ENCODE peak calls at places on chromosomes 6 and 20, in six cellular contexts. H is gastrocnemius medialis; K is CD8-positive, alpha-beta T cell; D is lower lobe of right lung; S is ovary; U is pancreas. F is an unnamed sample.

GRCh38 chr6:90088009-90088408 is 193.7 kb downstream of the GJA10 start:
- DNase-seq in H (no peak), K (no peak), D (no peak), S (no peak), U (no peak), F (no peak)

GRCh38 chr20:25220021-25220730 is 24.7 kb downstream of the ENTPD6 start:
- DNase-seq in H (no peak), K (no peak), D (no peak), S (no peak), U (no peak), F (no peak)

GRCh38 chr6:55758156-55758942 is 117.0 kb downstream of the BMP5 start:
- DNase-seq in H (peak; percentile 19), K (no peak), D (no peak), S (no peak), U (no peak), F (no peak)

GRCh38 chr20:14193443-14193842 is 144.0 kb downstream of the FLRT3 start:
- DNase-seq in H (no peak), K (no peak), D (no peak), S (no peak), U (no peak), F (no peak)

GRCh38 chr6:129645371-129646139 is 64.4 kb downstream of the ARHGAP18 start:
- DNase-seq in H (no peak), K (no peak), D (no peak), S (no peak), U (no peak), F (no peak)

GRCh38 chr6:18081025-18081668 is 41.3 kb downstream of the NHLRC1 start:
- DNase-seq in H (no peak), K (no peak), D (no peak), S (no peak), U (no peak), F (no peak)

GRCh38 chr6:148440877-148441453 is 98.3 kb downstream of the SASH1 start:
- DNase-seq in H (peak; percentile 46), K (no peak), D (peak; percentile 76), S (peak; percentile 80), U (no peak), F (no peak)

GRCh38 chr20:43999848-44000247 is 85.2 kb downstream of the TOX2 start:
- DNase-seq in H (no peak), K (no peak), D (no peak), S (no peak), U (no peak), F (no peak)

GRCh38 chr6:91633374-91634184 is 1046.7 kb upstream of the MAP3K7 start:
- DNase-seq in H (no peak), K (no peak), D (no peak), S (no peak), U (no peak), F (no peak)

GRCh38 chr6:140601409-140601808 is 1227.0 kb upstream of the CITED2 start:
- DNase-seq in H (no peak), K (no peak), D (no peak), S (no peak), U (no peak), F (no peak)

GRCh38 chr6:95693108-95693507 is 115.8 kb downstream of the MANEA start:
- DNase-seq in H (no peak), K (no peak), D (no peak), S (no peak), U (no peak), F (no peak)

GRCh38 chr20:60806824-60807223 is 445.2 kb upstream of the CDH4 start:
- DNase-seq in H (no peak), K (no peak), D (no peak), S (no peak), U (no peak), F (no peak)

GRCh38 chr6:134114918-134115714 is 62.7 kb upstream of the SLC2A12 start:
- DNase-seq in H (no peak), K (no peak), D (no peak), S (no peak), U (peak; percentile 52), F (no peak)

GRCh38 chr6:53999088-53999755 is 112.0 kb upstream of the MLIP start:
- DNase-seq in H (no peak), K (no peak), D (no peak), S (no peak), U (no peak), F (no peak)

GRCh38 chr6:117906905-117907599 is at the start of gene SLC35F1:
- DNase-seq in H (no peak), K (no peak), D (peak; percentile 50), S (peak; percentile 40), U (peak; percentile 74), F (no peak)

GRCh38 chr20:4549711-4550259 is 171.9 kb upstream of the PRND start:
- DNase-seq in H (no peak), K (no peak), D (no peak), S (no peak), U (no peak), F (no peak)

GRCh38 chr6:55299285-55299684 is 28.0 kb upstream of the GFRAL start:
- DNase-seq in H (no peak), K (no peak), D (no peak), S (no peak), U (no peak), F (no peak)

GRCh38 chr6:75834447-75834846 is 85.4 kb downstream of the MYO6 start:
- DNase-seq in H (no peak), K (no peak), D (no peak), S (no peak), U (no peak), F (no peak)

GRCh38 chr20:16064991-16065707 is 508.1 kb downstream of the KIF16B start:
- DNase-seq in H (no peak), K (no peak), D (no peak), S (no peak), U (no peak), F (no peak)

GRCh38 chr6:130033999-130034814 is 15.8 kb downstream of the L3MBTL3 start:
- DNase-seq in H (no peak), K (no peak), D (no peak), S (peak; percentile 41), U (no peak), F (no peak)

GRCh38 chr6:11634948-11635347 is 97.4 kb downstream of the TMEM170B start:
- DNase-seq in H (no peak), K (no peak), D (no peak), S (no peak), U (no peak), F (no peak)

GRCh38 chr20:56454754-56455153 is 13.7 kb upstream of the RTF2 start:
- DNase-seq in H (no peak), K (no peak), D (no peak), S (no peak), U (no peak), F (no peak)

GRCh38 chr6:8738951-8739350 is 303.6 kb upstream of the SLC35B3 start:
- DNase-seq in H (no peak), K (no peak), D (no peak), S (no peak), U (no peak), F (no peak)

GRCh38 chr6:161271343-161272019 is 2.4 kb downstream of the AGPAT4 start:
- DNase-seq in H (no peak), K (no peak), D (no peak), S (no peak), U (no peak), F (no peak)
- H3K27ac ChIP-seq in H (no peak overlapping the region), K (no peak overlapping the region), D (no peak overlapping the region), S (no peak overlapping the region), U (no peak overlapping the region), F (no peak overlapping the region)

GRCh38 chr20:48717095-48717958 is 110.5 kb downstream of the PREX1 start:
- DNase-seq in H (no peak), K (no peak), D (no peak), S (no peak), U (no peak), F (no peak)
- H3K27ac ChIP-seq in H (no peak overlapping the region), K (peak overlapping the region; percentile 50), D (no peak overlapping the region), S (no peak overlapping the region), U (no peak overlapping the region), F (peak overlapping the region; percentile 22)

GRCh38 chr20:48906221-48906877 is 15.2 kb upstream of the ARFGEF2 start:
- DNase-seq in H (no peak), K (no peak), D (no peak), S (no peak), U (no peak), F (no peak)

GRCh38 chr20:48908661-48909316 is 12.7 kb upstream of the ARFGEF2 start:
- DNase-seq in H (no peak), K (no peak), D (no peak), S (no peak), U (no peak), F (no peak)

GRCh38 chr20:48910360-48910781 is 11.1 kb upstream of the ARFGEF2 start:
- DNase-seq in H (no peak), K (peak; percentile 17), D (no peak), S (no peak), U (no peak), F (no peak)

GRCh38 chr20:48912065-48912464 is 9.4 kb upstream of the ARFGEF2 start:
- DNase-seq in H (no peak), K (no peak), D (no peak), S (no peak), U (no peak), F (no peak)

DNA sequence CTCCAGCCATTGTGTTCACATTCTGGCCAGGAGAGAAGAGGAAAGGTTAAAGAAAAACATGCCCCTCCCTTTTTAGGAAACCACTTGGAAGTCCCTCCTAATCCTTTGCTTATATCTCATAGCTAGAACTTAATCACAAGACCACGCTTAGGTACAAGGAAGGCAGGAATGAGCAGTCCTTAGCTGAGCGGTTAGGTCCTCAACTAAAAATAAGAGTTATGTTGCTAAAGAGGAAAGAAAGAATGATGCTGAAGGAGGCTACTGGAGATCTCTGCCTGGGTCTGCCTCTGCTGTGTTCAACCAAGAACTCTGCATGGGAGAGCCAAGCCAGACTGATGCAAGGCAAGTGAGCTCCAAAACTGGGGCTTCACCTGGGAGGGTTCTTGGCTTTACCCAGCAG is 11.6 kb upstream of the ARFGEF2 start:
- DNase-seq in H (no peak), K (no peak), D (no peak), S (no peak), U (no peak), F (no peak)
- H3K27ac ChIP-seq in H (no peak overlapping the region), K (no peak overlapping the region), D (no peak overlapping the region), S (no peak overlapping the region), U (no peak overlapping the region), F (no peak overlapping the region)

GRCh38 chr6:111583221-111583620 is 22.5 kb downstream of the TRAF3IP2 start:
- DNase-seq in H (no peak), K (no peak), D (no peak), S (no peak), U (no peak), F (no peak)

GRCh38 chr6:111580826-111581505 is 24.7 kb downstream of the TRAF3IP2 start:
- DNase-seq in H (peak; percentile 74), K (no peak), D (no peak), S (no peak), U (no peak), F (no peak)

GRCh38 chr6:111581957-111582356 is 23.7 kb downstream of the TRAF3IP2 start:
- DNase-seq in H (no peak), K (no peak), D (no peak), S (no peak), U (no peak), F (no peak)

GRCh38 chr6:111580401-111580800 is 25.3 kb downstream of the TRAF3IP2 start:
- DNase-seq in H (no peak), K (no peak), D (no peak), S (no peak), U (no peak), F (no peak)

DNA sequence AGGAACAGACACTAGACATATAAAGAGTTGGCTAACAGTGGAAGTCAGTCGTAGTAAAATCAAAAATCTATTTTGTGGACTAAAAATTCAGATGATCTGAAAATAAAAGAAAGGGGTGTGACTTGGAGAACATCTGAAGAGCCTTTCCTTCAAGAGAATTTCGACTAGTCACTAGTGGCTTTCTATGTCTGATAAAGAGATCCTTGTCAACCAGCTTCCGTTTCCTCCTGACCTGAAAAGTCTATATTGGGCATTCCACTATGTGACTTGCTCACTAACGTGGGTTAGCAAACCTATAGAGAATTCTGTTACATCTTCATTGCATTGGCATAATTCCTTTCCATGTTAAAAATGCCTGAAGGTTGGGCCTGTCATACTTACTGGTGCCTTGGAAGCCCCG is 25.9 kb downstream of the TRAF3IP2 start:
- DNase-seq in H (no peak), K (no peak), D (no peak), S (no peak), U (no peak), F (no peak)
- H3K27ac ChIP-seq in H (peak overlapping the region; percentile 51), K (no peak overlapping the region), D (no peak overlapping the region), S (no peak overlapping the region), U (no peak overlapping the region), F (peak overlapping the region; percentile 14)

F was measured in ascending aorta.